ENCODE peak calls at places on chromosome 18, in six cellular contexts. V, I, Q, H, N and M are unnamed samples.

GRCh38 chr18:71105078-71105819 is 816.4 kb downstream of the SOCS6 start:
- DNase-seq in H (no peak), N (no peak), I (no peak), Q (no peak), V (no peak), M (no peak)

GRCh38 chr18:58980991-58981390 is 116.3 kb downstream of the ZNF532 start:
- DNase-seq in V (no peak), Q (no peak), H (no peak), I (no peak), N (no peak), M (no peak)

GRCh38 chr18:62420513-62421209 is 95.6 kb downstream of the TNFRSF11A start:
- DNase-seq in N (no peak), Q (no peak), I (no peak), H (no peak), V (peak; percentile 76), M (peak; percentile 60)

GRCh38 chr18:66560092-66560491 is 43.8 kb downstream of the CDH19 start:
- DNase-seq in N (no peak), I (no peak), H (peak; percentile 46), V (peak; percentile 20), Q (no peak), M (no peak)

GRCh38 chr18:1370552-1370951 is 465.9 kb downstream of the ADCYAP1 start:
- DNase-seq in V (no peak), Q (no peak), I (no peak), H (no peak), N (no peak), M (no peak)

GRCh38 chr18:51234117-51235010 is 36.9 kb upstream of the MEX3C start:
- DNase-seq in I (no peak), N (no peak), V (no peak), H (no peak), Q (no peak), M (no peak)

GRCh38 chr18:74457043-74457742 is at the start of gene DIPK1C:
- DNase-seq in Q (no peak), H (peak; percentile 13), V (no peak), I (no peak), N (no peak), M (no peak)

GRCh38 chr18:58361212-58361611 is 267.7 kb downstream of the ALPK2 start:
- DNase-seq in H (no peak), I (no peak), V (no peak), N (no peak), Q (no peak), M (no peak)

GRCh38 chr18:45441110-45441842 is 174.0 kb upstream of the SLC14A2 start:
- DNase-seq in I (no peak), Q (no peak), N (no peak), V (no peak), H (no peak), M (no peak)

GRCh38 chr18:53799134-53799533 is 425.3 kb downstream of the MBD2 start:
- DNase-seq in Q (no peak), H (no peak), N (no peak), I (no peak), V (no peak), M (no peak)

GRCh38 chr18:27415495-27415894 is 230.4 kb upstream of the CHST9 start:
- DNase-seq in Q (no peak), H (no peak), V (no peak), N (no peak), I (no peak), M (no peak)

GRCh38 chr18:2518473-2518872 is 52.8 kb downstream of the METTL4 start:
- DNase-seq in I (no peak), V (no peak), H (peak; percentile 57), Q (no peak), N (no peak), M (no peak)

GRCh38 chr18:33115476-33115875 is 325.0 kb downstream of the CCDC178 start:
- DNase-seq in H (no peak), I (no peak), Q (no peak), N (peak; percentile 37), V (no peak), M (no peak)

GRCh38 chr18:63676526-63676925 is 14.8 kb upstream of the SERPINB3 start:
- DNase-seq in I (peak; percentile 21), N (no peak), V (no peak), H (peak; percentile 50), Q (no peak), M (no peak)

GRCh38 chr18:67608909-67609308 is 92.4 kb upstream of the DSEL start:
- DNase-seq in V (no peak), H (no peak), I (no peak), Q (no peak), N (no peak), M (no peak)

GRCh38 chr18:53909668-53910067 is 314.8 kb downstream of the MBD2 start:
- DNase-seq in N (no peak), Q (no peak), H (no peak), I (no peak), V (no peak), M (peak; percentile 1)

GRCh38 chr18:75132931-75133525 is 75.9 kb downstream of the PTGR3 start:
- DNase-seq in H (no peak), I (no peak), V (peak; percentile 12), Q (no peak), N (no peak), M (no peak)

GRCh38 chr18:46148810-46149209 is 44.6 kb downstream of the HAUS1 start:
- DNase-seq in I (no peak), H (peak; percentile 80), N (no peak), Q (no peak), V (peak; percentile 42), M (peak; percentile 55)

GRCh38 chr18:46439037-46439436 is 218.0 kb downstream of the LOXHD1 start:
- DNase-seq in H (no peak), V (no peak), N (no peak), Q (no peak), I (no peak), M (no peak)

GRCh38 chr18:35137632-35138031 is 96.4 kb downstream of the MAPRE2 start:
- DNase-seq in I (no peak), N (no peak), V (no peak), H (no peak), Q (no peak), M (no peak)

GRCh38 chr18:58431215-58431614 is 197.7 kb downstream of the ALPK2 start:
- DNase-seq in N (no peak), Q (no peak), H (no peak), I (no peak), V (no peak), M (no peak)

GRCh38 chr18:11047156-11047555 is 102.2 kb downstream of the PIEZO2 start:
- DNase-seq in V (no peak), N (no peak), I (no peak), H (no peak), Q (no peak), M (no peak)

DNA sequence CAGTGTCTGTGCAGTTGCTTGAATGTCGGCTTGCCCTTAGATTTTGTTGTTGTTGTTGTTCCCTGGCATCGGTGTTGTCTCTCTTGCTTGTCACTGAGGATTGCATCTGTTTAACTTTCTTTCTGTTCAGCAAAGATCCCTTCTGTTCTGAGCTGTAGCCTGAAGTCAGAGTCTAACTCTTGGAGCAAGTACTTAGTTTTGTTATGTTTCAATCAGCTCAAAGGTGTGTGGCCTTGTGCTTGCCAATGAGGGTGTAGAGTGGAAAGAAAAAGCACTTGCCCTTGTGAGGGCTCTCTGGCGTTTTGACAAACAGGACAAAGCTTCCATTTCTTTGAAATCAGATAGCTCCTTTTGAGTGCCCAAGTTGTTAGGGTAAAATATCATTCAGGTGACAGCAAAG is 757.1 kb upstream of the CDH7 start:
- DNase-seq in I (no peak), H (peak; percentile 37), N (no peak), V (no peak), Q (no peak), M (no peak)
- H3K27ac ChIP-seq in I (no peak overlapping the region), H (no peak overlapping the region), N (no peak overlapping the region), V (no peak overlapping the region), Q (no peak overlapping the region), M (no peak overlapping the region)

GRCh38 chr18:56975276-56975675 is 171.6 kb upstream of the BOD1L2 start:
- DNase-seq in N (no peak), Q (no peak), I (no peak), V (no peak), H (no peak), M (no peak)
- H3K4me1 ChIP-seq in N (no peaks in the 10 kb centered on the region), Q (no peaks in the 10 kb centered on the region), I (no peaks in the 10 kb centered on the region), V (no peaks in the 10 kb centered on the region), H (no peaks in the 10 kb centered on the region), M (no peaks in the 10 kb centered on the region)

GRCh38 chr18:77039196-77040140 is 93.1 kb downstream of the MBP start:
- DNase-seq in Q (no peak), I (no peak), N (no peak), V (no peak), H (no peak), M (no peak)
- H3K27ac ChIP-seq in Q (no peak overlapping the region), I (no peak overlapping the region), N (no peak overlapping the region), V (no peak overlapping the region), H (no peak overlapping the region), M (no peak overlapping the region)

DNA sequence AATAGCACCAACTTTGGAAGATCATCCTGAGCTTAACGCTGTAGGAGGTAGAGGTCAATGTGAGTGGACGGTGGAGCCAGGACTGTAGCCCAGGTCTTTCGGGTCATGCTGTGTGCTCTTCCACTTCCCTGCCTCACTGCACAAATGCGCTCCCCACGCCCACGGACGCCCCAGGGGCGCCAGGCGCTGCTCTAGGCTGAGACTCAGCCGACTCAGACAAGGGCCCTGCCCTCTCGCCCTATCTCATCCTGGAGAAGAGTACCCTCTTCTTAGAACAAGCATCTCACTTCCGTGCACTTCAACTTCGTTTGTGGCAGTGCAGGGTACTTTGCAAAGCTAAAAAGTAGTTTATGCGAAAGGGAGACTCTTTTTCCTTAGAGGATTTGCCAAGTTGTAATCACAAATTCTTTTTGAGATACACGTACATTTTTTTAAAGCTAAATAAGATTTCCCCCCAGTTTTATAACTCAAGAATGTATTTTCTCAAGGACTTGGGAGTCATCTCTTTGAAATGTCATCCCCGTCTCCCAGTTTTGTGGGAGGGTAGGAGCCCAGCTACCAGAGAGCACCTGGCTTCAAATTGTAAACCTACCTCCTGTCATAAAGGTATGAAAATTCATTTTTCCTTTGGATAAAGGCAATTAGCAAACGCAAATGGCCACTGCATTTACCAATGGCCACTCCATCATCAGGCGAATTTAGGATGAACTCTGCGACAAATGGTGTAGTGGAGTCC is 1.2 kb upstream of the PRELID3A start:
- DNase-seq in N (no peak), H (peak; percentile 17), I (no peak), V (no peak), Q (no peak), M (no peak)
- H3K4me1 ChIP-seq in N (peaks cover 28% of the 10 kb centered on the region), H (peaks cover 5% of the 10 kb centered on the region), I (no peaks in the 10 kb centered on the region), V (peaks cover 7% of the 10 kb centered on the region), Q (no peaks in the 10 kb centered on the region), M (peaks cover 18% of the 10 kb centered on the region)

GRCh38 chr18:43396266-43396665 is 119.0 kb upstream of the SYT4 start:
- DNase-seq in I (no peak), V (no peak), H (peak; percentile 34), N (no peak), Q (no peak), M (no peak)
- H3K27ac ChIP-seq in I (no peak overlapping the region), V (no peak overlapping the region), H (no peak overlapping the region), N (no peak overlapping the region), Q (no peak overlapping the region), M (no peak overlapping the region)